ENCODE peak calls at places on chromosomes 1 and 21, in nine cellular contexts. One of them, this sample, is unnamed. For H3K27me3, the result is how much of the 10 kb centered on the place peaks cover.

GRCh38 chr1:46302091-46303037 is 1.1 kb downstream of the LRRC41 start:
- DNase-seq in GM23248: peak
- DNase-seq in upper lobe of left lung: peak
- DNase-seq in small intestine: peak
- DNase-seq in fibroblast of lung: peak
- DNase-seq in cardiac muscle cell: peak
- DNase-seq in heart left ventricle: peak
- DNase-seq in GM23338: peak
- DNase-seq in mesenchymal stem cell: peak
- DNase-seq in this sample: peak

GRCh38 chr21:38773108-38774061 is 32.3 kb upstream of the ETS2 start:
- DNase-seq in GM23338: no peak
- DNase-seq in cardiac muscle cell: peak
- DNase-seq in small intestine: no peak
- DNase-seq in GM23248: peak
- DNase-seq in upper lobe of left lung: no peak
- DNase-seq in heart left ventricle: no peak
- DNase-seq in mesenchymal stem cell: peak
- DNase-seq in fibroblast of lung: peak
- DNase-seq in this sample: peak

GRCh38 chr1:15489052-15489736 is 13.3 kb downstream of the CELA2B start:
- DNase-seq in fibroblast of lung: no peak
- DNase-seq in small intestine: peak
- DNase-seq in cardiac muscle cell: no peak
- DNase-seq in mesenchymal stem cell: no peak
- DNase-seq in GM23338: no peak
- DNase-seq in heart left ventricle: no peak
- DNase-seq in upper lobe of left lung: no peak
- DNase-seq in GM23248: no peak
- DNase-seq in this sample: no peak

GRCh38 chr21:36754241-36754881 is 55.4 kb downstream of the SIM2 start:
- DNase-seq in upper lobe of left lung: no peak
- DNase-seq in cardiac muscle cell: peak
- DNase-seq in GM23248: no peak
- DNase-seq in mesenchymal stem cell: no peak
- DNase-seq in heart left ventricle: no peak
- DNase-seq in GM23338: no peak
- DNase-seq in small intestine: no peak
- DNase-seq in fibroblast of lung: no peak
- DNase-seq in this sample: no peak

GRCh38 chr1:58754056-58754613 is 29.7 kb downstream of the JUN start:
- DNase-seq in cardiac muscle cell: no peak
- DNase-seq in GM23338: no peak
- DNase-seq in heart left ventricle: no peak
- DNase-seq in mesenchymal stem cell: peak
- DNase-seq in small intestine: no peak
- DNase-seq in GM23248: peak
- DNase-seq in upper lobe of left lung: no peak
- DNase-seq in fibroblast of lung: peak
- DNase-seq in this sample: no peak

GRCh38 chr1:151760597-151761385 is 2.5 kb downstream of the MRPL9 start:
- DNase-seq in small intestine: no peak
- DNase-seq in GM23338: no peak
- DNase-seq in GM23248: no peak
- DNase-seq in cardiac muscle cell: no peak
- DNase-seq in upper lobe of left lung: no peak
- DNase-seq in mesenchymal stem cell: no peak
- DNase-seq in fibroblast of lung: peak
- DNase-seq in heart left ventricle: no peak
- DNase-seq in this sample: no peak

GRCh38 chr1:241532173-241532553 is at the start of gene KMO:
- DNase-seq in GM23338: no peak
- DNase-seq in upper lobe of left lung: no peak
- DNase-seq in fibroblast of lung: peak
- DNase-seq in GM23248: peak
- DNase-seq in cardiac muscle cell: peak
- DNase-seq in mesenchymal stem cell: peak
- DNase-seq in small intestine: peak
- DNase-seq in heart left ventricle: no peak
- DNase-seq in this sample: no peak

GRCh38 chr1:30690115-30690645 is 33.2 kb downstream of the MATN1 start:
- DNase-seq in mesenchymal stem cell: no peak
- DNase-seq in GM23338: no peak
- DNase-seq in small intestine: no peak
- DNase-seq in heart left ventricle: no peak
- DNase-seq in GM23248: peak
- DNase-seq in upper lobe of left lung: no peak
- DNase-seq in fibroblast of lung: peak
- DNase-seq in cardiac muscle cell: no peak
- DNase-seq in this sample: no peak

GRCh38 chr1:40640314-40641076 is 25.0 kb downstream of the RIMS3 start:
- DNase-seq in cardiac muscle cell: no peak
- DNase-seq in mesenchymal stem cell: no peak
- DNase-seq in fibroblast of lung: no peak
- DNase-seq in upper lobe of left lung: no peak
- DNase-seq in GM23338: no peak
- DNase-seq in heart left ventricle: no peak
- DNase-seq in small intestine: no peak
- DNase-seq in GM23248: no peak
- DNase-seq in this sample: no peak

GRCh38 chr1:155184835-155185782 is 11.5 kb downstream of the TRIM46 start:
- DNase-seq in heart left ventricle: peak
- DNase-seq in GM23248: no peak
- DNase-seq in small intestine: peak
- DNase-seq in mesenchymal stem cell: no peak
- DNase-seq in cardiac muscle cell: no peak
- DNase-seq in GM23338: peak
- DNase-seq in upper lobe of left lung: peak
- DNase-seq in fibroblast of lung: no peak
- DNase-seq in this sample: no peak

GRCh38 chr1:82907313-82907712 is 1091.6 kb downstream of the TTLL7 start:
- DNase-seq in small intestine: no peak
- DNase-seq in mesenchymal stem cell: no peak
- DNase-seq in GM23248: no peak
- DNase-seq in upper lobe of left lung: no peak
- DNase-seq in GM23338: no peak
- DNase-seq in heart left ventricle: no peak
- DNase-seq in fibroblast of lung: no peak
- DNase-seq in cardiac muscle cell: no peak
- DNase-seq in this sample: no peak
- H3K4me3 ChIP-seq in small intestine: no peak
- H3K4me3 ChIP-seq in mesenchymal stem cell: no peak
- H3K4me3 ChIP-seq in GM23248: no peak
- H3K4me3 ChIP-seq in upper lobe of left lung: no peak
- H3K4me3 ChIP-seq in GM23338: no peak
- H3K4me3 ChIP-seq in heart left ventricle: no peak
- H3K4me3 ChIP-seq in fibroblast of lung: no peak
- H3K4me3 ChIP-seq in cardiac muscle cell: no peak
- H3K4me3 ChIP-seq in this sample: no peak

GRCh38 chr1:26161408-26162219 is 2.7 kb downstream of the FAM110D start:
- DNase-seq in mesenchymal stem cell: peak
- DNase-seq in small intestine: peak
- DNase-seq in GM23248: peak
- DNase-seq in heart left ventricle: peak
- DNase-seq in upper lobe of left lung: peak
- DNase-seq in fibroblast of lung: peak
- DNase-seq in GM23338: peak
- DNase-seq in cardiac muscle cell: peak
- DNase-seq in this sample: peak
- H3K27me3 ChIP-seq in mesenchymal stem cell: half or more
- H3K27me3 ChIP-seq in small intestine: under half
- H3K27me3 ChIP-seq in GM23248: under half
- H3K27me3 ChIP-seq in heart left ventricle: under half
- H3K27me3 ChIP-seq in upper lobe of left lung: under half
- H3K27me3 ChIP-seq in fibroblast of lung: under half
- H3K27me3 ChIP-seq in GM23338: half or more
- H3K27me3 ChIP-seq in cardiac muscle cell: under half
- H3K27me3 ChIP-seq in this sample: under half

DNA sequence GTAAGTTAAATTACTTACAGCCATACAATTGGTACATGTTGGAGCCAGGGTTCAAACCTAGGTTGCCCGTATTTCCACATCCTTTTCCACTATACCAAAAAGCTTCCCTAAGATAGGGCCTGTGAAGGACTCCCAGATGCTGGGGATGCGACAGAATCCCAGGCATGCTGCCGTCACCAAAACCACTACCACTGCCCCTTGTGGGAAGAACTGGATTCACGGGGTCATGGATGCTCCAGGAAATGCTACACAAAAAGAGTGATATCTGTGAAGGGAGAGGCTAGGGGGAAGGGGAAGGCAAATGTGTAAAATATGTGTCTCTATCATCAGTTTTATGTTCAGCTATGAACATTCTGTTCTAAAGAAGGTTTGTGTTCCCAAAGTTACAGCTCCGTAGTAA is 133.9 kb upstream of the IVNS1ABP start:
- DNase-seq in fibroblast of lung: no peak
- DNase-seq in cardiac muscle cell: no peak
- DNase-seq in GM23248: no peak
- DNase-seq in GM23338: peak
- DNase-seq in heart left ventricle: no peak
- DNase-seq in upper lobe of left lung: no peak
- DNase-seq in small intestine: no peak
- DNase-seq in mesenchymal stem cell: no peak
- DNase-seq in this sample: no peak
- H3K4me3 ChIP-seq in fibroblast of lung: no peak
- H3K4me3 ChIP-seq in cardiac muscle cell: no peak
- H3K4me3 ChIP-seq in GM23248: no peak
- H3K4me3 ChIP-seq in GM23338: no peak
- H3K4me3 ChIP-seq in heart left ventricle: no peak
- H3K4me3 ChIP-seq in upper lobe of left lung: no peak
- H3K4me3 ChIP-seq in small intestine: no peak
- H3K4me3 ChIP-seq in mesenchymal stem cell: no peak
- H3K4me3 ChIP-seq in this sample: no peak

GRCh38 chr1:90340604-90341003 is 345.7 kb downstream of the ZNF326 start:
- DNase-seq in GM23248: no peak
- DNase-seq in heart left ventricle: no peak
- DNase-seq in mesenchymal stem cell: no peak
- DNase-seq in upper lobe of left lung: no peak
- DNase-seq in small intestine: no peak
- DNase-seq in GM23338: no peak
- DNase-seq in cardiac muscle cell: no peak
- DNase-seq in fibroblast of lung: no peak
- DNase-seq in this sample: no peak

GRCh38 chr1:90341485-90341884 is 346.6 kb downstream of the ZNF326 start:
- DNase-seq in fibroblast of lung: no peak
- DNase-seq in upper lobe of left lung: no peak
- DNase-seq in mesenchymal stem cell: no peak
- DNase-seq in GM23338: no peak
- DNase-seq in GM23248: no peak
- DNase-seq in cardiac muscle cell: no peak
- DNase-seq in small intestine: no peak
- DNase-seq in heart left ventricle: no peak
- DNase-seq in this sample: no peak

GRCh38 chr1:90336552-90337324 is 341.8 kb downstream of the ZNF326 start:
- DNase-seq in mesenchymal stem cell: no peak
- DNase-seq in heart left ventricle: no peak
- DNase-seq in upper lobe of left lung: no peak
- DNase-seq in cardiac muscle cell: no peak
- DNase-seq in GM23338: peak
- DNase-seq in fibroblast of lung: no peak
- DNase-seq in small intestine: no peak
- DNase-seq in GM23248: no peak
- DNase-seq in this sample: no peak

GRCh38 chr1:90335566-90335965 is 340.7 kb downstream of the ZNF326 start:
- DNase-seq in heart left ventricle: no peak
- DNase-seq in cardiac muscle cell: no peak
- DNase-seq in small intestine: no peak
- DNase-seq in upper lobe of left lung: no peak
- DNase-seq in fibroblast of lung: peak
- DNase-seq in GM23248: no peak
- DNase-seq in GM23338: no peak
- DNase-seq in mesenchymal stem cell: no peak
- DNase-seq in this sample: no peak

GRCh38 chr1:90339822-90340221 is 344.9 kb downstream of the ZNF326 start:
- DNase-seq in fibroblast of lung: no peak
- DNase-seq in mesenchymal stem cell: no peak
- DNase-seq in cardiac muscle cell: no peak
- DNase-seq in GM23248: no peak
- DNase-seq in GM23338: no peak
- DNase-seq in heart left ventricle: no peak
- DNase-seq in upper lobe of left lung: no peak
- DNase-seq in small intestine: no peak
- DNase-seq in this sample: no peak
- H3K27me3 ChIP-seq in fibroblast of lung: under half
- H3K27me3 ChIP-seq in mesenchymal stem cell: under half
- H3K27me3 ChIP-seq in cardiac muscle cell: under half
- H3K27me3 ChIP-seq in GM23248: under half
- H3K27me3 ChIP-seq in GM23338: under half
- H3K27me3 ChIP-seq in heart left ventricle: under half
- H3K27me3 ChIP-seq in upper lobe of left lung: under half
- H3K27me3 ChIP-seq in small intestine: under half
- H3K27me3 ChIP-seq in this sample: under half

DNA sequence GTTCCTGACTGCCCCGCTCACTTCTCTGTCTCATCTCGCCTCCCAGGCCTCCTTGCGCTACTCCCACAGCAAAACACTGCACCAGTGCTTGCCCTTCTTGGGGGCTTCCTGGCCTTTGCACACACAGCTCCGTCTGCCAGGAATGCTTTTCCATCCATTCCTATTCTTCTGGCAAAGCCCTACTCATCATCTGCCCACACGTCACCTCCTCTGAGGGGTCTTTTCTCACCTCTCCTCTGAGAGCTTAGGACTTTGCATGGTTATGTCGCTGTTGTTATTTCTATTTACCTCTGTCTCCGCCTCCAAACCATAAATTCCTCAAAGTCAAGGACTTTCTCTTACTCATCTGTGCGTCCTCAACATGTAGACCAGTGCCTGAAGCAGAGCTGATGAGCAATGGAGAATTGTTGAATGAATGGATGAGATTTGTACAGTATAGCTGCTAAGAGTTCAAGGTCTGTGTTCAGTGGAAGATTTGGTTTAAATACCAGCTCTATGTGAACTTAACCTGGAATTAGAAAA is 26.4 kb upstream of the BTG2 start:
- DNase-seq in GM23248: no peak
- DNase-seq in GM23338: no peak
- DNase-seq in mesenchymal stem cell: peak
- DNase-seq in heart left ventricle: no peak
- DNase-seq in fibroblast of lung: peak
- DNase-seq in small intestine: no peak
- DNase-seq in upper lobe of left lung: no peak
- DNase-seq in cardiac muscle cell: no peak
- DNase-seq in this sample: no peak
- H3K4me3 ChIP-seq in GM23248: peak
- H3K4me3 ChIP-seq in GM23338: no peak
- H3K4me3 ChIP-seq in mesenchymal stem cell: no peak
- H3K4me3 ChIP-seq in heart left ventricle: peak
- H3K4me3 ChIP-seq in fibroblast of lung: no peak
- H3K4me3 ChIP-seq in small intestine: no peak
- H3K4me3 ChIP-seq in upper lobe of left lung: no peak
- H3K4me3 ChIP-seq in cardiac muscle cell: no peak
- H3K4me3 ChIP-seq in this sample: no peak

GRCh38 chr1:223472057-223472456 is 78.8 kb downstream of the CCDC185 start:
- DNase-seq in GM23338: no peak
- DNase-seq in small intestine: no peak
- DNase-seq in upper lobe of left lung: no peak
- DNase-seq in GM23248: no peak
- DNase-seq in fibroblast of lung: no peak
- DNase-seq in mesenchymal stem cell: no peak
- DNase-seq in cardiac muscle cell: no peak
- DNase-seq in heart left ventricle: no peak
- DNase-seq in this sample: no peak
- H3K27me3 ChIP-seq in GM23338: under half
- H3K27me3 ChIP-seq in small intestine: under half
- H3K27me3 ChIP-seq in upper lobe of left lung: under half
- H3K27me3 ChIP-seq in GM23248: under half
- H3K27me3 ChIP-seq in fibroblast of lung: under half
- H3K27me3 ChIP-seq in mesenchymal stem cell: half or more
- H3K27me3 ChIP-seq in cardiac muscle cell: under half
- H3K27me3 ChIP-seq in heart left ventricle: under half
- H3K27me3 ChIP-seq in this sample: under half

This sample was measured in right cardiac atrium.